ENCODE peak calls at places on chromosomes 12 and 14, in four cellular contexts. One of them, this sample, is unnamed.
A peak's percentile ranks its signal among the peaks of the same experiment; 100 is the strongest.

GRCh38 chr14:87231336-87232026 is 761.5 kb downstream of the GALC start:
- DNase-seq in PC-9: no peak
- DNase-seq in ovary: no peak
- DNase-seq in CD4-positive, CD25-positive, alpha-beta regulatory T cell: no peak
- DNase-seq in this sample: no peak

GRCh38 chr12:91182664-91183455 is at the start of gene DCN:
- DNase-seq in ovary: no peak
- DNase-seq in CD4-positive, CD25-positive, alpha-beta regulatory T cell: no peak
- DNase-seq in PC-9: no peak
- DNase-seq in this sample: no peak

GRCh38 chr14:63986789-63987533 is 134.2 kb downstream of the SYNE2 start:
- DNase-seq in PC-9: no peak
- DNase-seq in ovary: no peak
- DNase-seq in CD4-positive, CD25-positive, alpha-beta regulatory T cell: no peak
- DNase-seq in this sample: no peak

GRCh38 chr12:49352351-49352750 is 5.7 kb downstream of the DNAJC22 start:
- DNase-seq in CD4-positive, CD25-positive, alpha-beta regulatory T cell: no peak
- DNase-seq in PC-9: no peak
- DNase-seq in ovary: no peak
- DNase-seq in this sample: no peak

GRCh38 chr12:21265932-21266331 is 68.8 kb downstream of the SLCO1A2 start:
- DNase-seq in CD4-positive, CD25-positive, alpha-beta regulatory T cell: no peak
- DNase-seq in ovary: no peak
- DNase-seq in PC-9: no peak
- DNase-seq in this sample: no peak

GRCh38 chr14:103281496-103282231 is 52.4 kb upstream of the EIF5 start:
- DNase-seq in ovary: peak; percentile 76
- DNase-seq in CD4-positive, CD25-positive, alpha-beta regulatory T cell: no peak
- DNase-seq in PC-9: peak; percentile 64
- DNase-seq in this sample: no peak

GRCh38 chr14:73958591-73958990 is 8.5 kb downstream of the COQ6 start:
- DNase-seq in CD4-positive, CD25-positive, alpha-beta regulatory T cell: no peak
- DNase-seq in ovary: no peak
- DNase-seq in PC-9: no peak
- DNase-seq in this sample: no peak

GRCh38 chr14:100030441-100031153 is 34.6 kb upstream of the EVL start:
- DNase-seq in ovary: no peak
- DNase-seq in CD4-positive, CD25-positive, alpha-beta regulatory T cell: no peak
- DNase-seq in PC-9: no peak
- DNase-seq in this sample: peak; percentile 30

GRCh38 chr12:53194973-53195372 is 12.1 kb downstream of the ITGB7 start:
- DNase-seq in CD4-positive, CD25-positive, alpha-beta regulatory T cell: no peak
- DNase-seq in PC-9: no peak
- DNase-seq in ovary: no peak
- DNase-seq in this sample: no peak

GRCh38 chr14:105499256-105500035 is 8.4 kb downstream of the TEDC1 start:
- DNase-seq in CD4-positive, CD25-positive, alpha-beta regulatory T cell: no peak
- DNase-seq in PC-9: no peak
- DNase-seq in ovary: no peak
- DNase-seq in this sample: no peak

GRCh38 chr12:89051065-89051677 is 301.1 kb downstream of the DUSP6 start:
- DNase-seq in PC-9: peak; percentile 18
- DNase-seq in CD4-positive, CD25-positive, alpha-beta regulatory T cell: peak; percentile 73
- DNase-seq in ovary: no peak
- DNase-seq in this sample: peak; percentile 51

GRCh38 chr12:96981053-96981452 is 74.0 kb downstream of the NEDD1 start:
- DNase-seq in PC-9: no peak
- DNase-seq in ovary: peak; percentile 16
- DNase-seq in CD4-positive, CD25-positive, alpha-beta regulatory T cell: no peak
- DNase-seq in this sample: no peak

GRCh38 chr12:119178544-119179334 is at the start of gene HSPB8:
- DNase-seq in CD4-positive, CD25-positive, alpha-beta regulatory T cell: no peak
- DNase-seq in ovary: peak; percentile 85
- DNase-seq in PC-9: peak; percentile 88
- DNase-seq in this sample: peak; percentile 69

GRCh38 chr12:127711108-127711507 is 555.9 kb upstream of the TMEM132C start:
- DNase-seq in ovary: no peak
- DNase-seq in PC-9: no peak
- DNase-seq in CD4-positive, CD25-positive, alpha-beta regulatory T cell: no peak
- DNase-seq in this sample: no peak

GRCh38 chr12:47111392-47111778 is 31.6 kb upstream of the AMIGO2 start:
- DNase-seq in PC-9: no peak
- DNase-seq in ovary: no peak
- DNase-seq in CD4-positive, CD25-positive, alpha-beta regulatory T cell: peak; percentile 57
- DNase-seq in this sample: no peak

GRCh38 chr14:67571275-67571990 is 28.6 kb downstream of the PIGH start:
- DNase-seq in ovary: peak; percentile 49
- DNase-seq in CD4-positive, CD25-positive, alpha-beta regulatory T cell: peak; percentile 70
- DNase-seq in PC-9: peak; percentile 60
- DNase-seq in this sample: peak; percentile 30

GRCh38 chr12:132338781-132339180 is 9.4 kb upstream of the GALNT9 start:
- DNase-seq in PC-9: no peak
- DNase-seq in ovary: no peak
- DNase-seq in CD4-positive, CD25-positive, alpha-beta regulatory T cell: no peak
- DNase-seq in this sample: no peak

GRCh38 chr14:31388687-31389413 is 31.5 kb downstream of the HEATR5A start:
- DNase-seq in PC-9: no peak
- DNase-seq in CD4-positive, CD25-positive, alpha-beta regulatory T cell: peak; percentile 36
- DNase-seq in ovary: no peak
- DNase-seq in this sample: no peak

GRCh38 chr14:71626281-71626835 is 305.9 kb upstream of the RGS6 start:
- DNase-seq in ovary: no peak
- DNase-seq in CD4-positive, CD25-positive, alpha-beta regulatory T cell: no peak
- DNase-seq in PC-9: no peak
- DNase-seq in this sample: no peak

GRCh38 chr12:47017901-47018479 is 61.4 kb upstream of the PCED1B start:
- DNase-seq in CD4-positive, CD25-positive, alpha-beta regulatory T cell: no peak
- DNase-seq in ovary: no peak
- DNase-seq in PC-9: peak; percentile 32
- DNase-seq in this sample: no peak

GRCh38 chr12:93407963-93408283 is 30.2 kb downstream of the NUDT4 start:
- DNase-seq in ovary: no peak
- DNase-seq in PC-9: no peak
- DNase-seq in CD4-positive, CD25-positive, alpha-beta regulatory T cell: no peak
- DNase-seq in this sample: no peak

DNA sequence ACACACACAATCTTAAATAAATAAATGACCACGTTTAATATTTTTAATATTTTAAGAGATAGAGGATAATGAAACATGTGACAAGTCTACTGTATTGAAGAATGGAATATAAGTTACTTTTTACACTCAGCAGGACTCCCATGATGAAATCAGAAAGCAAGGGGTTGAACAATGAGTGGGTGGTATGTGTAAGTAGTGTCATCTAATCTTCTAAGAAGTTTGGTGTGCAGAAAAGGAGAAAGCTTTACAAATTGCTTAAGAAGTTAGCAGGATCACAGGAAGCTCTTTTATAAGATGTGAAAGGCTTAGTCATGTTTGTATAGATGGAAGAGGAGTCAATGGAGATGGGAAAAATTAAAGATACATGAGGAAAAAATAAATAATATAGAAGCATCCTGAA is 47.8 kb downstream of the SLC15A5 start:
- DNase-seq in CD4-positive, CD25-positive, alpha-beta regulatory T cell: no peak
- DNase-seq in ovary: no peak
- DNase-seq in PC-9: no peak
- DNase-seq in this sample: no peak
- H3K27ac ChIP-seq in CD4-positive, CD25-positive, alpha-beta regulatory T cell: no peak overlapping the region
- H3K27ac ChIP-seq in ovary: no peak overlapping the region
- H3K27ac ChIP-seq in PC-9: no peak overlapping the region
- H3K27ac ChIP-seq in this sample: no peak overlapping the region

DNA sequence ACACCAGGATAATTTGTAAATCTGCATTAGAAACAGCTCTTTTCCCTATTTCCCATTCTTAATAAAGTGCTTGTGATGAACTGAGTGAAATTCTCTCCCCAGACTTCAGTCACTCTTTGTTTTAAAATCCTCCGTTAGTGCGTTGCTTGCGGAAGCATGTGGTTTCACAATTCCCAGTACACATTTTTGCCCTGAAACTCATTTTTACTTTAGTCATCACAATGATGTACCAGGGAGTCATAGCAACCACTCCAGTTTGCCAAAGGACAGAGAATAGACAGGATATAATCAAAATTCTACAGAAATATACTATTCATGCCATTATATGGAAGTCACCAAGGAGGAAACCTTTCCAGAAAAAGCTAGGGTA is 57.9 kb downstream of the GPR135 start:
- DNase-seq in PC-9: no peak
- DNase-seq in ovary: no peak
- DNase-seq in CD4-positive, CD25-positive, alpha-beta regulatory T cell: no peak
- DNase-seq in this sample: no peak
- H3K27ac ChIP-seq in PC-9: no peak overlapping the region
- H3K27ac ChIP-seq in ovary: peak overlapping the region; percentile 41
- H3K27ac ChIP-seq in CD4-positive, CD25-positive, alpha-beta regulatory T cell: no peak overlapping the region
- H3K27ac ChIP-seq in this sample: no peak overlapping the region

GRCh38 chr14:95264271-95264973 is 55.3 kb downstream of the CLMN start:
- DNase-seq in ovary: no peak
- DNase-seq in PC-9: no peak
- DNase-seq in CD4-positive, CD25-positive, alpha-beta regulatory T cell: no peak
- DNase-seq in this sample: no peak

GRCh38 chr14:95260537-95261440 is 58.9 kb downstream of the CLMN start:
- DNase-seq in PC-9: no peak
- DNase-seq in CD4-positive, CD25-positive, alpha-beta regulatory T cell: no peak
- DNase-seq in ovary: no peak
- DNase-seq in this sample: no peak

GRCh38 chr14:95262511-95262891 is 57.2 kb downstream of the CLMN start:
- DNase-seq in CD4-positive, CD25-positive, alpha-beta regulatory T cell: no peak
- DNase-seq in ovary: no peak
- DNase-seq in PC-9: no peak
- DNase-seq in this sample: no peak

GRCh38 chr14:95263527-95264231 is 56.0 kb downstream of the CLMN start:
- DNase-seq in CD4-positive, CD25-positive, alpha-beta regulatory T cell: no peak
- DNase-seq in PC-9: no peak
- DNase-seq in ovary: no peak
- DNase-seq in this sample: no peak

GRCh38 chr14:95261616-95262510 is 57.8 kb downstream of the CLMN start:
- DNase-seq in CD4-positive, CD25-positive, alpha-beta regulatory T cell: no peak
- DNase-seq in PC-9: no peak
- DNase-seq in ovary: no peak
- DNase-seq in this sample: no peak
- H3K27ac ChIP-seq in CD4-positive, CD25-positive, alpha-beta regulatory T cell: no peak overlapping the region
- H3K27ac ChIP-seq in PC-9: no peak overlapping the region
- H3K27ac ChIP-seq in ovary: no peak overlapping the region
- H3K27ac ChIP-seq in this sample: peak overlapping the region; percentile 58

GRCh38 chr14:52090936-52091335 is 22.1 kb upstream of the NID2 start:
- DNase-seq in ovary: no peak
- DNase-seq in CD4-positive, CD25-positive, alpha-beta regulatory T cell: no peak
- DNase-seq in PC-9: no peak
- DNase-seq in this sample: no peak
- H3K27ac ChIP-seq in ovary: no peak overlapping the region
- H3K27ac ChIP-seq in CD4-positive, CD25-positive, alpha-beta regulatory T cell: no peak overlapping the region
- H3K27ac ChIP-seq in PC-9: no peak overlapping the region
- H3K27ac ChIP-seq in this sample: no peak overlapping the region

GRCh38 chr12:12439636-12440035 is 82.8 kb downstream of the BORCS5 start:
- DNase-seq in CD4-positive, CD25-positive, alpha-beta regulatory T cell: peak; percentile 83
- DNase-seq in ovary: no peak
- DNase-seq in PC-9: no peak
- DNase-seq in this sample: peak; percentile 22

GRCh38 chr12:12443482-12443881 is 86.6 kb downstream of the BORCS5 start:
- DNase-seq in PC-9: no peak
- DNase-seq in CD4-positive, CD25-positive, alpha-beta regulatory T cell: no peak
- DNase-seq in ovary: peak; percentile 24
- DNase-seq in this sample: no peak

GRCh38 chr12:12441891-12442461 is 85.1 kb downstream of the BORCS5 start:
- DNase-seq in ovary: no peak
- DNase-seq in CD4-positive, CD25-positive, alpha-beta regulatory T cell: peak; percentile 85
- DNase-seq in PC-9: no peak
- DNase-seq in this sample: no peak

GRCh38 chr12:12442548-12443071 is 85.7 kb downstream of the BORCS5 start:
- DNase-seq in PC-9: no peak
- DNase-seq in ovary: no peak
- DNase-seq in CD4-positive, CD25-positive, alpha-beta regulatory T cell: no peak
- DNase-seq in this sample: no peak

DNA sequence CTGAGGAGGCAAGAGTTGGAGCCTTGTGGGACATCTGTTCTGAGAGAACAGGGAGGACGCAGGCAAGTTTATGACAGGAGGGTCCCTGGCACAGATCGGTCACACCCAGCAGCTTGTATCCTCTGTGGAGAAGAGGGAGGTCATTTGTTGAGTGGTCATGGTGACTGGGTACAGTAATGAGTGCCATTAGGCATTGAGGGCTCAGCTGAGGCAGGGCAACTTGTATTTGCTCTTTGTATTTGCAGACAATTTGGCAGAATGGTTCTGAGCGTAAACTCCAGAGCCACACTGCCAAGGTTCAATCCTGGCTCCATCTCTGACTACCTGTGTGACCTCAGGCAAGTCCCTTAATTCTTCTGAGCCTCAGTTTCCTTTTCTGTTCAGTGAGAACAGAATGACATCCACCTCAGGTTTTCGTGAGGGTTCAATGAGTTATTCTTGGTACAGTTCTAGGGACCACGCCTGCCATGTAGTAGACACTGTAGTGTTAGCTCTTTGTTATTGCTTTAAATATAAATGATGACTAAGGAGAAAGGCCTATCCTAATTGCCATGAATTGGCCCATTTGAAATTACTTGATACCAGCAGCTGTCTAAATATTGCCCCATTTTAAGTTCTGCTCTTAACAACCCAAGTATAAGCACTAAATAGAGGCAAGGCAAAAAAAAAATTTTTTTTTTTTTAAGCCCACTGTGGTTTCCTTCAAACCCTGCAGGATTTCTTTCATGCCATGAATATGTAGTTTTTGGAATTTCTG is 84.4 kb downstream of the BORCS5 start:
- DNase-seq in ovary: no peak
- DNase-seq in CD4-positive, CD25-positive, alpha-beta regulatory T cell: peak; percentile 32
- DNase-seq in PC-9: no peak
- DNase-seq in this sample: no peak
- H3K27ac ChIP-seq in ovary: no peak overlapping the region
- H3K27ac ChIP-seq in CD4-positive, CD25-positive, alpha-beta regulatory T cell: peak overlapping the region; percentile 91
- H3K27ac ChIP-seq in PC-9: no peak overlapping the region
- H3K27ac ChIP-seq in this sample: no peak overlapping the region

GRCh38 chr12:124731869-124732268 is 131.8 kb downstream of the SCARB1 start:
- DNase-seq in CD4-positive, CD25-positive, alpha-beta regulatory T cell: no peak
- DNase-seq in ovary: no peak
- DNase-seq in PC-9: no peak
- DNase-seq in this sample: no peak
- H3K27ac ChIP-seq in CD4-positive, CD25-positive, alpha-beta regulatory T cell: no peak overlapping the region
- H3K27ac ChIP-seq in ovary: peak overlapping the region; percentile 81
- H3K27ac ChIP-seq in PC-9: no peak overlapping the region
- H3K27ac ChIP-seq in this sample: peak overlapping the region; percentile 93